ENCODE peak calls at places on chromosome 15, in six cellular contexts. I is tibial nerve, Y is heart right ventricle, K is Peyer's patch, F is adrenal gland, W is psoas muscle. G is an unnamed sample.

GRCh38 chr15:42329161-42329560 is 30.1 kb upstream of the CAPN3 start:
- DNase-seq in I (no peak), Y (no peak), K (no peak), F (no peak), W (no peak), G (no peak)

GRCh38 chr15:41506796-41507341 is 6.8 kb downstream of the LTK start:
- DNase-seq in I (no peak), F (no peak), W (no peak), Y (no peak), K (no peak), G (no peak)

GRCh38 chr15:92599394-92599970 is 56.1 kb downstream of the FAM174B start:
- DNase-seq in F (no peak), K (no peak), Y (no peak), W (no peak), I (no peak), G (no peak)

GRCh38 chr15:29272219-29272618 is 2.6 kb upstream of the NSMCE3 start:
- DNase-seq in K (no peak), F (no peak), W (no peak), Y (no peak), I (no peak), G (no peak)

GRCh38 chr15:85383470-85384148 is 3.2 kb downstream of the AKAP13 start:
- DNase-seq in F (no peak), W (no peak), Y (no peak), K (no peak), I (no peak), G (no peak)

GRCh38 chr15:52224211-52224610 is 33.0 kb upstream of the GNB5 start:
- DNase-seq in I (no peak), K (no peak), Y (no peak), F (no peak), W (no peak), G (no peak)

GRCh38 chr15:45362419-45362818 is 15.9 kb downstream of the GATM start:
- DNase-seq in F (no peak), K (no peak), I (no peak), W (no peak), Y (no peak), G (no peak)

GRCh38 chr15:68541743-68542142 is 37.0 kb upstream of the CORO2B start:
- DNase-seq in F (no peak), K (no peak), I (no peak), Y (no peak), W (no peak), G (peak; percentile 17)

GRCh38 chr15:57218826-57219576 is 157.3 kb upstream of the CGNL1 start:
- DNase-seq in W (no peak), K (no peak), I (no peak), Y (no peak), F (no peak), G (no peak)

GRCh38 chr15:93566777-93567176 is 477.8 kb upstream of the RGMA start:
- DNase-seq in W (no peak), Y (no peak), F (no peak), K (no peak), I (no peak), G (no peak)

GRCh38 chr15:100671858-100672543 is 69.6 kb downstream of the ASB7 start:
- DNase-seq in K (no peak), I (no peak), Y (no peak), W (no peak), F (peak; percentile 16), G (peak; percentile 29)
- TF ChIP-seq CTCF in K (peak; percentile 37), I (peak; percentile 63), Y (peak; percentile 17), W (peak; percentile 51), F (peak; percentile 60), G (peak; percentile 34)

DNA sequence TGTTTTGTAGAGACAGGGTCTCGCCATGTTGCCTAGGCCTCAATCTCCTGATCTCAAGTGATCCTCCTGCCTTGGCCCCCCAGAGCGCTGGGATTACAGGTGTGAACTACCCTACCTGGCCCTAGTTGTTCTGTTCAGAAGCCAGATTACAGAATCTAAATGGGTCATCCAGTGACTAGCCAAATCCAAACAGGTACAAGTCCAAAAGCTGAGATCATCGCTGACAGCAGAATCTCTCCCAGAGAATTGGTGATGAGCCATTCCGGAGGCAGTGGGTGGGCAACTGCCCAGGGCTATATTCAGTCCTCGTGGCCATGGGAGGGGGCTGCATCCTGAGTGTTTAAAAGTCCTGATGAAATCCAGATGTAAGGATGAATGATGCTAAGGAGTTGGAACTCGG is 47.5 kb upstream of the SEMA4B start:
- DNase-seq in K (no peak), W (no peak), F (no peak), I (no peak), Y (no peak), G (no peak)
- H3K4me1 ChIP-seq in K (peaks cover 6% of the 10 kb centered on the region), W (peaks cover 8% of the 10 kb centered on the region), F (peaks cover 7% of the 10 kb centered on the region), I (peaks cover 8% of the 10 kb centered on the region), Y (peaks cover 20% of the 10 kb centered on the region), G (no peaks in the 10 kb centered on the region)

GRCh38 chr15:26767169-26767670 is 5.6 kb downstream of the GABRB3 start:
- DNase-seq in I (no peak), K (no peak), Y (no peak), W (no peak), F (no peak), G (no peak)
- H3K4me3 ChIP-seq in I (no peak overlapping the region), K (no peak overlapping the region), Y (no peak overlapping the region), W (no peak overlapping the region), F (no peak overlapping the region), G (no peak overlapping the region)

DNA sequence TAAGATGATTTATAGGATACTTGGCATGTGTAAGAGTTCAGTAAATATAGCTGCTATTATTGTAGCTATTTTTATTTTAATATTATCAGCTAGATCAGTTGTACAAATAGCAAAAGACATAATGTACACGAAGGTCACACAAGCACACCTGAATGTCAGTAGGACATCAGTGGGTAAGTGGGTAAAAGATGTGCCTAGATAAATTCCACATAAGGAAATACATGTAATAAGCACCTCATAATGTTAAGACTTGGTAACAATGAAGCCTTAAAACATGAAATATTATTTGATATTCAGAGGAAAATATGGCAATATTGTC is 41.5 kb downstream of the ABHD2 start:
- DNase-seq in Y (no peak), K (no peak), W (no peak), I (no peak), F (no peak), G (no peak)
- TF ChIP-seq CTCF in Y (no peak), K (no peak), W (no peak), I (no peak), F (no peak), G (no peak)

GRCh38 chr15:81296673-81297072 is 27.3 kb downstream of the STARD5 start:
- DNase-seq in K (peak; percentile 93), W (no peak), F (peak; percentile 65), I (no peak), Y (peak; percentile 44), G (no peak)
- H3K4me1 ChIP-seq in K (peaks cover 4% of the 10 kb centered on the region), W (no peaks in the 10 kb centered on the region), F (peaks cover 18% of the 10 kb centered on the region), I (peaks cover 21% of the 10 kb centered on the region), Y (peaks cover 95% of the 10 kb centered on the region), G (no peaks in the 10 kb centered on the region)

DNA sequence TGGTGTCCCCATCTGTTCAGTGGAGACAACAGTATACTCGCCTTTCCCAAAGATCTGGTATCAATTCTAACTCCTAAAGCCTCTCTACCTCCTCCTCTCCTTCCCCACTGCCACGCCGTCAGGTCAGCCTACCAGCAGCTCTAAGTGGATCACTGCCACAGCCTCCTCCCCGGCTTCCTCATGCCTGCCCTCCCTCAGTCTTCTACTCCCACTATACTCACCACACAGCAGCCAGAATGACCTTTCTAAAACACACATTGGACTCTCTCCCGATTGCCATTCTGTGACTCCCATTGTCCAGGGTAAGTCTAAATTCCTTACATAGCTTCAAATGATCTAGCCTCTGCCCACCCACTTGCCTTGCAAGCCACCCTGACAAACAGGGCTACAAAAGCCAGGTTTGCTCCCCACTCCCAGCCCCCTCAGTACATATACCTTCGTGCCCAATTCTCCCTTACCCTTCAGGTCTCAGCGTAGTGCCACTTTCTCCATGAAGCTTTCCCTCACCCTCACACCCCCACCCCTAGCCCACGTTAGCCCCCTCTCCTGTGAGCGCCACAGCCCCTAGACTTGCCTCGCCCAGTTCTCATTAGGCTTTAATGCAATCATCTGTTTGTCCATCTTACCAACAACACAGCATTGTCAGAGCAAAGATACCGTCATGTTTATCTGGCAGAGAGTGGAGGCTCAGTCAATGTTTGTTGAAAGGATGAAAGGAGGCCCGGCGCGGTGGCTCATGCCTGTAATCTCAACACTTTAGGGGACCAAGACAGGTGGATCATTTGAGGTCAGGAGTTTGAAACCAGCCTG is 9.5 kb upstream of the SEMA7A start:
- DNase-seq in F (no peak), I (no peak), K (no peak), W (no peak), Y (no peak), G (no peak)
- H3K4me3 ChIP-seq in F (no peak overlapping the region), I (no peak overlapping the region), K (no peak overlapping the region), W (no peak overlapping the region), Y (no peak overlapping the region), G (no peak overlapping the region)

GRCh38 chr15:91128028-91128427 is 28.0 kb downstream of the SV2B start:
- DNase-seq in F (no peak), K (no peak), W (no peak), I (no peak), Y (no peak), G (no peak)
- TF ChIP-seq CTCF in F (no peak), K (no peak), W (no peak), I (no peak), Y (no peak), G (no peak)

GRCh38 chr15:25184356-25185155 is 229.8 kb downstream of the SNRPN start:
- DNase-seq in Y (peak; percentile 3), W (peak; percentile 1), K (no peak), I (no peak), F (no peak), G (no peak)
- H3K4me1 ChIP-seq in Y (no peaks in the 10 kb centered on the region), W (no peaks in the 10 kb centered on the region), K (no peaks in the 10 kb centered on the region), I (no peaks in the 10 kb centered on the region), F (no peaks in the 10 kb centered on the region), G (no peaks in the 10 kb centered on the region)

DNA sequence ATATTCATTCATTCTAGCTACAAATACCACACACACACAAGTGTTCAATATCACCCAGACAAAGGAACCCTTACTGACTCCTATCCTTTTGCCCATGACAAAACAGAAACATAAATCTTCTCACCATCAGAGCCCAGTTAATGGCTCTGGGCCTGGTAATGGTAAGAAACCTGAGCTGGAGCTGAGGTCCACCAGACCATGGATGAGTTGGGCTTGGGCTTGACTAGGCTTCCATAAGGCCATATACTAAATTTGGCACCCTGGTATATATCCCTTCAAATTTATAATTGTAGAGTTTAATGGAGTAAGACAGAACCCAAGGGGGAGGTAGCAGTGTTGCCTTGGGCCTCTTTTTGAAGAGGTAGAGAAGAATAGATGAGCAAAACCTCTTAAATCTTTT is 29.4 kb downstream of the GPR176 start:
- DNase-seq in Y (no peak), I (no peak), W (no peak), F (no peak), K (no peak), G (no peak)
- H3K4me3 ChIP-seq in Y (no peak overlapping the region), I (no peak overlapping the region), W (no peak overlapping the region), F (no peak overlapping the region), K (no peak overlapping the region), G (no peak overlapping the region)

G was measured in uterus.